ENCODE peak calls at places on chromosome 11, in four cellular contexts. Q is K562, X is H1, Y is GM12878. K is an unnamed sample.

GRCh38 chr11:36266767-36267166 is 22.5 kb downstream of the COMMD9 start:
- DNase-seq in Q (no peak), X (no peak), Y (no peak), K (no peak)

GRCh38 chr11:63845305-63845704 is 6.4 kb downstream of the MARK2 start:
- DNase-seq in Q (peak), X (no peak), Y (no peak), K (no peak)

GRCh38 chr11:35088226-35088625 is 50.7 kb upstream of the CD44 start:
- DNase-seq in Q (no peak), X (no peak), Y (no peak), K (no peak)

GRCh38 chr11:113240790-113241189 is 73.6 kb upstream of the TTC12 start:
- DNase-seq in Q (no peak), X (no peak), Y (no peak), K (no peak)

GRCh38 chr11:47288066-47288465 is 18.1 kb downstream of the MADD start:
- DNase-seq in Q (no peak), X (no peak), Y (no peak), K (no peak)

GRCh38 chr11:94796863-94797262 is 28.7 kb downstream of the AMOTL1 start:
- DNase-seq in Q (no peak), X (no peak), Y (no peak), K (no peak)

GRCh38 chr11:63670077-63670737 is 969 bp downstream of the ATL3 start:
- DNase-seq in Q (no peak), X (no peak), Y (no peak), K (no peak)

GRCh38 chr11:81112718-81113117 is 1620.9 kb downstream of the FAM181B start:
- DNase-seq in Q (no peak), X (no peak), Y (no peak), K (no peak)

GRCh38 chr11:113632981-113633380 is 73.1 kb downstream of the TMPRSS5 start:
- DNase-seq in Q (no peak), X (no peak), Y (no peak), K (no peak)

GRCh38 chr11:58914821-58915543 is 24.3 kb upstream of the GLYATL1 start:
- DNase-seq in Q (no peak), X (no peak), Y (no peak), K (no peak)

GRCh38 chr11:78767409-78767932 is 192.8 kb upstream of the NARS2 start:
- DNase-seq in Q (no peak), X (no peak), Y (no peak), K (no peak)

GRCh38 chr11:36155770-36156485 is 133.3 kb downstream of the COMMD9 start:
- DNase-seq in Q (no peak), X (no peak), Y (no peak), K (no peak)

GRCh38 chr11:64256300-64256699 is 5.0 kb downstream of the PLCB3 start:
- DNase-seq in Q (no peak), X (no peak), Y (no peak), K (no peak)

GRCh38 chr11:62665630-62666258 is 632 bp downstream of the CSKMT start:
- DNase-seq in Q (peak), X (no peak), Y (no peak), K (no peak)

GRCh38 chr11:117064275-117064674 is 34.0 kb downstream of the SIK3 start:
- DNase-seq in Q (no peak), X (no peak), Y (no peak), K (no peak)

GRCh38 chr11:1922411-1923113 is 3.1 kb downstream of the TNNT3 start:
- DNase-seq in Q (no peak), X (no peak), Y (no peak), K (no peak)
- TF ChIP-seq CEBPB in Q (no peak), X (no peak), Y (no peak), K (no peak)

GRCh38 chr11:110505514-110506284 is 76.0 kb downstream of the FDX1 start:
- DNase-seq in Q (no peak), X (no peak), Y (no peak), K (no peak)
- TF ChIP-seq ZNF274 in Q (no peak), X (no peak), Y (no peak), K (no peak)

DNA sequence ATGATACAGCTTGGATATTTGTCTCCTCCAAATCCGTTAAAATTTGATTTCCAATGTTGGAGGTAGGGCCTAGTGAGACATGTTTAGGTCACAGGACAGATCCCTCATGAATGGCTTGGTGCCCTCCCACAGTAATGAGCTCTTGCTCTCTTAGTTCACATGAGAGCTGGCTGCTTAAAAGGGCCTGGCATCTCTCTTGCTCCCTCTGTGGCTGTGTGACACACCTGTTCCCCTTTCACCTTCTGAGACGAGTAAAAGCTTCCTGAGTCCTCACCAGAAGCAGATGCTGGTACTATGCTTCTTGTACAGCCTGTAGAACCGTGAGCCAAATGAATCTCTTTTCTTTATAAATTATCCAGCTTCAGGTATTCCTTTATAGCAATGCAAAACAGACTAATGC is 3.5 kb downstream of the VPS37C start:
- DNase-seq in Q (no peak), X (no peak), Y (no peak), K (no peak)
- TF ChIP-seq CEBPB in Q (no peak), X (no peak), Y (no peak), K (no peak)

DNA sequence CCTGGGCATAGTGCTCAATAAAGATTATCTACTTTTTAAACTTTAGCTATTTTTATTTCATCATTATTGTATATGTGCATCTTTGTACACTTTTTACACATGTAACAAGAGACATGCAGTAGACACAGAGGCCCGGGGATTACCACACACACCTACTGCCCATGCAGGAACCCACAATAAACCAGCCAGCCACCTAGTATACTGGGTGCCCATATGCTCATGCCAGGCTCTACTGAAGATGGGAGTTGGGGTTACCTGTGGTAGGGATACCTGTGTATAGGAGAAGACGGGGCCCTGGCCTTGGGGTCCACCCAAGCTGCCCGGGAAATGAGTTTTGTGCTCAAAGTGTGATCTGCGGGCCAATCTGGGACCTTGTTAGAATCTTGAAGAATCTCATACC is 31.2 kb upstream of the P2RY2 start:
- DNase-seq in Q (no peak), X (no peak), Y (no peak), K (no peak)
- TF ChIP-seq ZNF274 in Q (no peak), X (no peak), Y (no peak), K (no peak)

GRCh38 chr11:65591939-65592814 is 3.4 kb downstream of the KCNK7 start:
- DNase-seq in Q (no peak), X (no peak), Y (no peak), K (no peak)

GRCh38 chr11:65586676-65587075 is 8.9 kb downstream of the KCNK7 start:
- DNase-seq in Q (no peak), X (no peak), Y (no peak), K (no peak)

GRCh38 chr11:65590240-65590738 is 5.3 kb downstream of the KCNK7 start:
- DNase-seq in Q (no peak), X (no peak), Y (no peak), K (no peak)

GRCh38 chr11:65588199-65589054 is 7.2 kb downstream of the KCNK7 start:
- DNase-seq in Q (peak), X (no peak), Y (peak), K (no peak)

DNA sequence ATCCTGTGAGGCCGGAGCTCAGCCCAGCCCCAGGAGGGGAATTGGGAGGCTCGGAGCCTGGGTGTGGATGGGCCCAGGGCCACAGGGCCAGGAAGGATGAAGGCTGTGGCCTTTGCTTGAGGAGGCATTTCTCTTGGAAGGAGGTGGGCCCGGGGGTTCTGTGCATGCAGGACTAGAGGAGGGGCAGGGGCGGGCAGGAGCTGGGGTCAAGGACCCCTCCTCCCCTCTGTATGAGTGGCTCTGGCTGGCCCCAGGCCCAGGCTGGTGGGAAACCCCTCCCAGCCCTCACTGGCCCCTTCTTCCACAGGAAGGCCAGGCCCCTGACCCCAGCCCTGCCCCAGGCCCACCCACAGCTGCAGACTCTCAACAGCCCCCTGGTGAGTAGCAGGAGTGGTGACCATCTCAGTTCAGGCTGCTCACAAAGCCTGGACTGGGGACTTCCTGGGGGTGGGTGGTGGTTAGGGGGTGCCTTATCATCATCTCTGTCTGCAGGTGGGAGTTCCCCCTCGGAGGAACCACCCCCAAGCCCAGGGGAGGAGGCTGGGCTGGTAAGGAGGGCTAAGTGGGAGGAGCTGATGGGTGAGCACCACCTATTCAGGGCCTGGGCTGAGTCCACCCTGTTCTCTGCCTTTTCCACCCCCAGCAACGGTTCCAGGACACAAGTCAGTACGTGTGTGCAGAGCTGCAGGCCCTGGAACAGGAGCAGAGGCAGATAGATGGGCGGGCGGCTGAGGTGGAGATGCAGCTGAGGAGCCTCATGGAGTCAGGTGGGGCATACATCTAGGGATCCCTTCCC is 6.0 kb downstream of the KCNK7 start:
- DNase-seq in Q (peak), X (no peak), Y (no peak), K (no peak)
- TF ChIP-seq CEBPB in Q (no peak), X (no peak), Y (no peak), K (no peak)

DNA sequence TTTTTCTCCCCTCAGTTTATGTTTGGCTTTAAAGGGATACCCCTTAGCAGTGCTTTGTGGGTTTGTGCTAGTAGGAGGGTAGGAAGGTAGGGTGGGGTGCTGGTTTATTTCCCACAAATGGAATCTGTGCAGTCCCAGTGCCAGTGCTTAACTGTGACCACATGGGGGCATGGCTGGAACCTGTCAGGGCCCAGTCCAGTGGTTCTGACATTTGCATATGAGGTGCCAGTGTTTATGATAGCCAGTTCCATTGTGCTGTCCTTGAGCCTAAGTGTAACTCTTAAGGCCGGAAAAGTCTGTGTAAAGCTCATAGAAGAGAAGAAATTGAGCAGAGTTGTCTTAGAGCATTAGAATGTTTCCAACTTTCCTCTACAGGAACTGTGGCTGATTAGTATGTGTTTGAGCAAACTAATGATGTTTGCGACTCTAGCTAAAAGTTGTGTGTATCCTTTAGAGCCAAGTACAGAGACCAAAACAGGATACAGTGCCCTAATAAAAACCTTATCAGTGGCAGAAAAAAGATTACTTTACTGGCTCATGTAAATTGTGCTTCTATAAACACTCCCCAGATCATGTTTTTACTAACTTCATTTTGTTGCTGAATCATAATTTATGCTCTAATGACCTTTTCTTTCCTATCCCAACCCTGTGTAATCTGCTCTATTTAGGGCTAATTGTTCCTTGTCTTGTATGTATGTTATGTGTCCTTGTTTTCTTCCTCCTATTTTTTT is 38.1 kb downstream of the DIXDC1 start:
- DNase-seq in Q (no peak), X (no peak), Y (no peak), K (no peak)
- TF ChIP-seq ZNF274 in Q (no peak), X (no peak), Y (no peak), K (no peak)

GRCh38 chr11:92257536-92257935 is 32.9 kb downstream of the FAT3 start:
- DNase-seq in Q (no peak), X (no peak), Y (no peak), K (no peak)

GRCh38 chr11:92251980-92252379 is 27.4 kb downstream of the FAT3 start:
- DNase-seq in Q (no peak), X (no peak), Y (no peak), K (no peak)

GRCh38 chr11:92259861-92260260 is 35.2 kb downstream of the FAT3 start:
- DNase-seq in Q (no peak), X (no peak), Y (no peak), K (no peak)

GRCh38 chr11:92249156-92249753 is 24.6 kb downstream of the FAT3 start:
- DNase-seq in Q (no peak), X (no peak), Y (no peak), K (no peak)

GRCh38 chr11:92253945-92254344 is 29.3 kb downstream of the FAT3 start:
- DNase-seq in Q (no peak), X (no peak), Y (no peak), K (no peak)
- TF ChIP-seq CEBPB in Q (no peak), X (peak), Y (no peak), K (no peak)